ENCODE peak calls at places on chromosomes 12 and 14, in nine cellular contexts. Z is OCI-LY7, C is tibial artery, G is neural progenitor cell, A is AG09309, F is bronchial epithelial cell, I is neural crest cell, D is MM.1S, R is MCF 10A. E is an unnamed sample.
A peak's percentile ranks its signal among the peaks of the same experiment; 100 is the strongest.

GRCh38 chr14:102493096-102493495 is 16.5 kb downstream of the ANKRD9 start:
- DNase-seq in Z (no peak), C (no peak), G (no peak), A (no peak), F (no peak), I (no peak), D (no peak), R (no peak), E (no peak)

GRCh38 chr12:124871297-124871696 is 7.6 kb upstream of the SCARB1 start:
- DNase-seq in Z (no peak), C (no peak), G (no peak), A (no peak), F (no peak), I (no peak), D (no peak), R (no peak), E (no peak)

GRCh38 chr12:98896938-98897337 is 251.8 kb downstream of the APAF1 start:
- DNase-seq in Z (no peak), C (no peak), G (peak; percentile 67), A (no peak), F (peak; percentile 5), I (peak; percentile 8), D (no peak), R (peak; percentile 13), E (no peak)

GRCh38 chr12:125312471-125312870 is 247.2 kb downstream of the AACS start:
- DNase-seq in Z (no peak), C (no peak), G (no peak), A (no peak), F (no peak), I (no peak), D (no peak), R (no peak), E (no peak)

GRCh38 chr14:97642631-97643030 is 845.4 kb downstream of the VRK1 start:
- DNase-seq in Z (no peak), C (no peak), G (no peak), A (no peak), F (no peak), I (no peak), D (no peak), R (no peak), E (no peak)

GRCh38 chr12:113903381-113903863 is 62.7 kb downstream of the RBM19 start:
- DNase-seq in Z (no peak), C (no peak), G (no peak), A (peak; percentile 3), F (no peak), I (no peak), D (no peak), R (no peak), E (no peak)

GRCh38 chr12:1920971-1921370 is 2.5 kb upstream of the CACNA2D4 start:
- DNase-seq in Z (no peak), C (no peak), G (no peak), A (no peak), F (no peak), I (no peak), D (no peak), R (no peak), E (no peak)

GRCh38 chr12:124847113-124847512 is 16.6 kb downstream of the SCARB1 start:
- DNase-seq in Z (no peak), C (no peak), G (no peak), A (no peak), F (no peak), I (no peak), D (no peak), R (no peak), E (no peak)

GRCh38 chr12:119659289-119659897 is 8.5 kb upstream of the PRKAB1 start:
- DNase-seq in Z (peak; percentile 57), C (no peak), G (peak; percentile 50), A (no peak), F (peak; percentile 31), I (peak; percentile 30), D (peak; percentile 26), R (peak; percentile 55), E (no peak)

GRCh38 chr14:89428556-89429196 is 11.6 kb upstream of the FOXN3 start:
- DNase-seq in Z (no peak), C (peak; percentile 57), G (peak; percentile 26), A (no peak), F (peak; percentile 85), I (no peak), D (no peak), R (peak; percentile 81), E (no peak)

GRCh38 chr12:74317078-74317581 is 220.5 kb upstream of the ATXN7L3B start:
- DNase-seq in Z (peak; percentile 4), C (no peak), G (peak; percentile 60), A (no peak), F (peak; percentile 42), I (no peak), D (peak; percentile 20), R (peak; percentile 62), E (no peak)

GRCh38 chr12:112842441-112842840 is 50.9 kb downstream of the RPH3A start:
- DNase-seq in Z (no peak), C (no peak), G (no peak), A (no peak), F (no peak), I (no peak), D (no peak), R (no peak), E (no peak)

GRCh38 chr12:118376089-118377004 is at the start of gene SUDS3:
- DNase-seq in Z (peak; percentile 91), C (peak; percentile 94), G (peak; percentile 94), A (no peak), F (peak; percentile 62), I (peak; percentile 99), D (peak; percentile 69), R (peak; percentile 80), E (peak; percentile 63)

GRCh38 chr14:55241673-55242072 is 29.5 kb upstream of the FBXO34 start:
- DNase-seq in Z (no peak), C (no peak), G (no peak), A (no peak), F (no peak), I (no peak), D (no peak), R (no peak), E (no peak)

GRCh38 chr14:36661506-36662257 is at the start of gene PAX9:
- DNase-seq in Z (peak; percentile 90), C (peak; percentile 77), G (peak; percentile 97), A (peak; percentile 42), F (peak; percentile 94), I (peak; percentile 72), D (peak; percentile 82), R (peak; percentile 96), E (no peak)

DNA sequence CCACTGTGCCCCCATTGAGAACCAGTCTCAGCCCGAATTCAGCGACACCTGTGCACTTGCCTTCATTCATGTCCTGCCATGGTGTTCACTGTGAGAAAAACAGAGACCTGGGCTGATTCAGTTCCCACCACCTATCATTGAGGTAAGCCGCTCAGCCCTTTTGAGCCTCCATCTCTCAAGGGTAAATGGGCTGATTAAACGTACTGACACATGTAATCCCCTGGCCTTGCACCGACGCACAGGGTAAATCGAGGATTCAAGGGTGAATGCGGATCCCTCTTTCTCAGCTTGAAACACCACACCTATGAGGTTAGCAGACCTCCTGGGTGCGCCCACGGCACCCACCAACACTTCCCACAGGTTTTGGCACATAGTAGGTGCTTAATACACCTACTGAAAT is 69.7 kb downstream of the C14orf132 start:
- DNase-seq in Z (no peak), C (no peak), G (no peak), A (no peak), F (no peak), I (no peak), D (no peak), R (no peak), E (no peak)
- TF ChIP-seq CTCF in Z (no peak), C (no peak), G (no peak), A (no peak), F (no peak), I (no peak), D (no peak), R (no peak), E (no peak)

GRCh38 chr14:95875831-95876768 is 532 bp upstream of the TUNAR start:
- DNase-seq in Z (no peak), C (no peak), G (peak; percentile 89), A (no peak), F (no peak), I (peak; percentile 17), D (no peak), R (no peak), E (peak; percentile 48)
- TF ChIP-seq CTCF in Z (no peak), C (no peak), G (peak; percentile 22), A (no peak), F (no peak), I (peak; percentile 15), D (no peak), R (no peak), E (no peak)

GRCh38 chr12:108369736-108370396 is 30.8 kb upstream of the CMKLR1 start:
- DNase-seq in Z (no peak), C (no peak), G (no peak), A (no peak), F (no peak), I (no peak), D (no peak), R (no peak), E (no peak)

GRCh38 chr12:108371801-108372344 is 32.8 kb upstream of the CMKLR1 start:
- DNase-seq in Z (no peak), C (peak; percentile 68), G (no peak), A (peak; percentile 94), F (no peak), I (no peak), D (no peak), R (peak; percentile 73), E (no peak)

GRCh38 chr12:108374596-108375320 is 35.6 kb upstream of the CMKLR1 start:
- DNase-seq in Z (no peak), C (no peak), G (no peak), A (no peak), F (no peak), I (no peak), D (no peak), R (no peak), E (no peak)

GRCh38 chr12:108375986-108376663 is 37.0 kb upstream of the CMKLR1 start:
- DNase-seq in Z (no peak), C (no peak), G (no peak), A (peak; percentile 25), F (peak; percentile 21), I (no peak), D (no peak), R (peak; percentile 54), E (no peak)

GRCh38 chr12:108373111-108373510 is 34.0 kb upstream of the CMKLR1 start:
- DNase-seq in Z (no peak), C (no peak), G (peak; percentile 11), A (no peak), F (no peak), I (no peak), D (no peak), R (no peak), E (no peak)
- TF ChIP-seq CTCF in Z (peak; percentile 73), C (no peak), G (peak; percentile 53), A (peak; percentile 38), F (peak; percentile 1), I (peak; percentile 29), D (peak; percentile 34), R (peak; percentile 28), E (no peak)

DNA sequence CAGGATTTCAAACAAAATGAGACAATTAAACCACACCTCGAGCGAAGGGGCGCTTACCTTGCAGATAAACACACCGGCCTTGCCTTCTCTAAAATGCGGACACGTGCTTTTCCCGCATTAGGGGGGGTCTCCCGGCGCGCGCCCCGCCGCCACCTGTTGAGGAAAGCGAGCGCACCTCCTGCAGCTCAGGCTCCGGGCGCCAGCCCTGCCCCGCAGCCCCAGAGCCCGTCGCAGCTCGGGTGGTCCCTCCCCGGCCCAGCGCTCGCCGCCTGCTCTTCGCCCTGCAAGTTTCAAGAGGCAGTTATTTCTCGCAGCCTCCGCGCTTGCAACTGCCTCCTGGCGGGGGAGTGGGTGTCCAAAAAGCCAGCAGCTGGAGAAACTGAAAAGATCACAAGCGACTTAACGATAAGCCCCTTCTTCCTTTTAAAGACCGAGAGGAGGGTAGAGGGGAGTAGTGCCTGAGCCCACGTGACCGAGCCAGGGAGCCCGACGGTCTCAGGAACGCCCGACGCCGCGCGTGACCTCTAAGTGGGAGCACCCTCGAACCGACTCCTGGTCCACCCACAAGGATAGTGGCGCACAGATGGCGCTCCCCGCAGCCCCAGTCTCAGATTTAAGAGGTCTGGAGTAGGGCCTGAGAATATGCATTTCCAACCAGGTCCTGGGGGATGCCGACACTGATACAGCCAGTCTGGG is at the start of gene ESR2:
- DNase-seq in Z (peak; percentile 42), C (no peak), G (peak; percentile 86), A (no peak), F (peak; percentile 14), I (peak; percentile 27), D (peak; percentile 33), R (no peak), E (peak; percentile 32)
- TF ChIP-seq CTCF in Z (no peak), C (no peak), G (peak; percentile 42), A (peak; percentile 54), F (peak; percentile 33), I (peak; percentile 46), D (no peak), R (no peak), E (no peak)

E was measured in D721Med.